ENCODE peak calls at places on chromosomes 12 and 14, in seven cellular contexts. Z is HS-5, C is NCI-H446, A is nephron progenitor cell, S is GM13977, K is A673, G is hippocampal formation. M is an unnamed sample.

GRCh38 chr14:94509356-94509755 is at the start of gene SERPINA12:
- DNase-seq in C (no peak), A (no peak), K (no peak), Z (no peak), S (no peak), G (no peak), M (no peak)

GRCh38 chr14:43183916-43184315 is 1323.2 kb downstream of the FSCB start:
- DNase-seq in S (no peak), A (no peak), C (no peak), G (no peak), Z (no peak), K (no peak), M (no peak)

GRCh38 chr12:124684971-124685688 is 117.7 kb upstream of the NCOR2 start:
- DNase-seq in Z (peak), A (no peak), C (peak), S (no peak), K (no peak), G (peak), M (no peak)

GRCh38 chr12:120404271-120404670 is 33.6 kb upstream of the COX6A1 start:
- DNase-seq in S (no peak), Z (no peak), K (peak), C (no peak), A (no peak), G (no peak), M (no peak)

GRCh38 chr14:35883677-35884293 is 57.6 kb downstream of the BRMS1L start:
- DNase-seq in S (peak), Z (no peak), G (peak), K (peak), C (peak), A (peak), M (peak)

GRCh38 chr14:106872619-106873446 is 1346.5 kb downstream of the TMEM121 start:
- DNase-seq in K (peak), Z (no peak), G (no peak), A (no peak), C (peak), S (peak), M (no peak)

GRCh38 chr12:30415777-30416176 is 279.9 kb downstream of the IPO8 start:
- DNase-seq in S (no peak), Z (no peak), A (no peak), G (no peak), C (no peak), K (no peak), M (no peak)

GRCh38 chr14:21136024-21136423 is 19.8 kb downstream of the OR5AU1 start:
- DNase-seq in A (no peak), G (no peak), Z (no peak), S (peak), C (peak), K (peak), M (peak)

GRCh38 chr12:114625294-114625851 is 58.6 kb downstream of the TBX3 start:
- DNase-seq in A (peak), C (peak), Z (peak), G (no peak), K (peak), S (peak), M (peak)

GRCh38 chr12:83462419-83462818 is 775.7 kb downstream of the TMTC2 start:
- DNase-seq in A (no peak), C (no peak), G (no peak), K (peak), Z (no peak), S (no peak), M (no peak)

GRCh38 chr14:20434701-20435453 is 1.1 kb downstream of the KLHL33 start:
- DNase-seq in G (peak), S (no peak), C (no peak), Z (no peak), A (no peak), K (no peak), M (peak)

GRCh38 chr12:121145221-121145620 is 12.5 kb downstream of the P2RX7 start:
- DNase-seq in A (no peak), C (no peak), G (no peak), S (no peak), K (no peak), Z (no peak), M (no peak)

GRCh38 chr12:51028811-51029146 is 2.6 kb upstream of the SLC11A2 start:
- DNase-seq in C (no peak), Z (no peak), G (no peak), A (no peak), K (no peak), S (no peak), M (no peak)

GRCh38 chr12:1803736-1804135 is 16.6 kb upstream of the LRTM2 start:
- DNase-seq in G (no peak), C (no peak), Z (no peak), S (no peak), A (no peak), K (no peak), M (no peak)

GRCh38 chr12:49283541-49284429 is 11.2 kb upstream of the PRPH start:
- DNase-seq in Z (no peak), K (no peak), C (no peak), A (no peak), S (no peak), G (no peak), M (no peak)

GRCh38 chr12:28378749-28379148 is 188.5 kb downstream of the CCDC91 start:
- DNase-seq in A (no peak), C (no peak), K (no peak), Z (no peak), S (no peak), G (no peak), M (no peak)

GRCh38 chr14:92794547-92794941 is 439 bp downstream of the GOLGA5 start:
- DNase-seq in A (peak), G (no peak), C (no peak), Z (no peak), K (peak), S (no peak), M (no peak)

GRCh38 chr12:131904346-131904745 is 9.9 kb downstream of the ULK1 start:
- DNase-seq in G (no peak), Z (no peak), S (no peak), C (no peak), K (no peak), A (no peak), M (no peak)

GRCh38 chr12:132197581-132198281 is 53.5 kb downstream of the NOC4L start:
- DNase-seq in A (no peak), S (no peak), C (no peak), G (no peak), Z (no peak), K (no peak), M (no peak)

GRCh38 chr14:62597143-62597542 is 448.1 kb downstream of the KCNH5 start:
- DNase-seq in Z (no peak), A (no peak), S (no peak), K (no peak), G (no peak), C (no peak), M (no peak)

GRCh38 chr12:127176804-127177203 is 1090.2 kb upstream of the TMEM132C start:
- DNase-seq in C (no peak), Z (no peak), K (no peak), S (no peak), G (no peak), A (no peak), M (no peak)

GRCh38 chr14:96135285-96135684 is 69.4 kb upstream of the BDKRB2 start:
- DNase-seq in G (no peak), Z (no peak), A (no peak), C (no peak), K (no peak), S (no peak), M (no peak)

GRCh38 chr12:97555547-97556200 is 93.1 kb downstream of the RMST start:
- DNase-seq in C (no peak), S (no peak), G (no peak), A (no peak), Z (no peak), K (no peak), M (no peak)

GRCh38 chr14:63231733-63232132 is 27.5 kb downstream of the RHOJ start:
- DNase-seq in A (no peak), C (no peak), G (no peak), Z (no peak), K (no peak), S (no peak), M (no peak)

GRCh38 chr14:24196071-24197061 is 1.1 kb upstream of the TM9SF1 start:
- DNase-seq in Z (no peak), K (no peak), A (no peak), S (peak), G (no peak), C (peak), M (no peak)

GRCh38 chr12:5138256-5138655 is 94.6 kb downstream of the KCNA5 start:
- DNase-seq in Z (no peak), S (no peak), A (no peak), C (no peak), G (no peak), K (no peak), M (no peak)

GRCh38 chr14:59161571-59162175 is 26.8 kb upstream of the DAAM1 start:
- DNase-seq in G (no peak), Z (no peak), K (peak), C (no peak), S (peak), A (peak), M (peak)

GRCh38 chr12:18864900-18865561 is 127.1 kb downstream of the CAPZA3 start:
- DNase-seq in A (no peak), S (no peak), C (no peak), G (no peak), Z (peak), K (no peak), M (no peak)

GRCh38 chr12:29153231-29153630 is 4.2 kb downstream of the FAR2 start:
- DNase-seq in Z (no peak), G (peak), C (no peak), A (no peak), K (no peak), S (no peak), M (peak)

GRCh38 chr12:113119980-113120669 is 15.4 kb downstream of the RASAL1 start:
- DNase-seq in K (no peak), A (no peak), C (no peak), Z (no peak), G (peak), S (no peak), M (no peak)

GRCh38 chr12:110403975-110404675 is 617 bp upstream of the ANAPC7 start:
- DNase-seq in G (peak), S (peak), Z (peak), K (peak), C (peak), A (peak), M (peak)

GRCh38 chr14:68685419-68686211 is 107.3 kb downstream of the ZFP36L1 start:
- DNase-seq in G (no peak), Z (no peak), A (no peak), C (no peak), K (no peak), S (peak), M (no peak)

GRCh38 chr14:20477211-20477876 is 8.1 kb downstream of the PNP start:
- DNase-seq in K (no peak), G (no peak), A (no peak), Z (no peak), C (no peak), S (no peak), M (peak)

GRCh38 chr12:39586811-39587210 is 32.8 kb downstream of the ABCD2 start:
- DNase-seq in S (no peak), G (no peak), A (no peak), K (no peak), Z (no peak), C (no peak), M (no peak)

GRCh38 chr12:28780096-28780495 is 369.0 kb upstream of the FAR2 start:
- DNase-seq in A (no peak), C (peak), Z (peak), K (no peak), G (no peak), S (no peak), M (no peak)

GRCh38 chr14:93972618-93973205 is 3.7 kb downstream of the ASB2 start:
- DNase-seq in A (no peak), Z (no peak), K (no peak), G (no peak), S (no peak), C (no peak), M (no peak)